ENCODE peak calls at places on chromosomes 5 and 9, in six cellular contexts. I is K562; X is activated T-cell treated with anti-CD3 and anti-CD28 coated beads for 48 hours; E is amygdala; D is AG09309; P is stimulated activated CD4-positive, alpha-beta T cell treated with anti-CD3 and anti-CD28 coated beads, Interleukin-2, amount 100 ng/mL, for 48 hours. F is an unnamed sample.

GRCh38 chr5:36450229-36451024 is 148.7 kb upstream of the RANBP3L start:
- DNase-seq in I (no peak), X (no peak), E (no peak), D (no peak), P (no peak), F (no peak)

GRCh38 chr9:982660-983240 is 6.3 kb downstream of the DMRT3 start:
- DNase-seq in I (no peak), X (no peak), E (no peak), D (no peak), P (no peak), F (no peak)

GRCh38 chr5:6683241-6683640 is 30.0 kb upstream of the TENT4A start:
- DNase-seq in I (no peak), X (no peak), E (no peak), D (no peak), P (no peak), F (no peak)

GRCh38 chr9:89361031-89361430 is 42.7 kb downstream of the SECISBP2 start:
- DNase-seq in I (no peak), X (no peak), E (no peak), D (no peak), P (no peak), F (peak)

GRCh38 chr5:78527925-78528324 is 120.6 kb downstream of the LHFPL2 start:
- DNase-seq in I (no peak), X (no peak), E (no peak), D (no peak), P (no peak), F (no peak)

GRCh38 chr5:180291943-180292831 is at the start of gene MAPK9:
- DNase-seq in I (peak), X (peak), E (no peak), D (peak), P (peak), F (peak)

GRCh38 chr9:92295827-92296258 is 2.3 kb upstream of the IARS1 start:
- DNase-seq in I (peak), X (no peak), E (no peak), D (no peak), P (no peak), F (no peak)

GRCh38 chr5:37668524-37669047 is 171.3 kb downstream of the GDNF start:
- DNase-seq in I (peak), X (no peak), E (no peak), D (peak), P (no peak), F (no peak)

GRCh38 chr9:34988218-34989055 is 1.1 kb upstream of the DNAJB5 start:
- DNase-seq in I (no peak), X (no peak), E (no peak), D (no peak), P (no peak), F (peak)